ENCODE peak calls at places on chromosomes 4 and X, in seven cellular contexts. Q is mammary epithelial cell, F is MM.1S, Y is osteoblast, W is SK-N-SH, B is GM12878, R is WERI-Rb-1. L is an unnamed sample.

GRCh38 chr4:56007154-56007553 is 58.4 kb downstream of the CEP135 start:
- DNase-seq in Q (no peak), F (no peak), Y (no peak), W (no peak), B (no peak), R (no peak), L (no peak)

GRCh38 chr4:184231573-184231972 is 13.9 kb upstream of the ENPP6 start:
- DNase-seq in Q (no peak), F (no peak), Y (no peak), W (no peak), B (no peak), R (no peak), L (no peak)

GRCh38 chr4:140740906-140741670 is 15.1 kb downstream of the TBC1D9 start:
- DNase-seq in Q (no peak), F (no peak), Y (no peak), W (no peak), B (no peak), R (no peak), L (no peak)

GRCh38 chrX:37984880-37985279 is 21.5 kb upstream of the SYTL5 start:
- DNase-seq in Q (no peak), F (no peak), Y (no peak), W (no peak), B (no peak), R (no peak), L (no peak)

GRCh38 chr4:654526-654845 is 19.6 kb downstream of the ATP5ME start:
- DNase-seq in Q (no peak), F (no peak), Y (peak; percentile 61), W (no peak), B (no peak), R (no peak), L (no peak)

GRCh38 chrX:1851527-1851926 is 236.7 kb downstream of the ASMT start:
- DNase-seq in Q (no peak), F (no peak), Y (no peak), W (no peak), B (no peak), R (no peak), L (no peak)

GRCh38 chrX:23896983-23897382 is 10.8 kb downstream of the APOO start:
- DNase-seq in Q (no peak), F (no peak), Y (no peak), W (no peak), B (no peak), R (no peak), L (no peak)

GRCh38 chr4:147837435-147837834 is 105.5 kb downstream of the ARHGAP10 start:
- DNase-seq in Q (no peak), F (no peak), Y (no peak), W (no peak), B (no peak), R (peak; percentile 46), L (no peak)

GRCh38 chr4:126960760-126961159 is 672.0 kb upstream of the INTU start:
- DNase-seq in Q (no peak), F (no peak), Y (no peak), W (no peak), B (no peak), R (no peak), L (no peak)

GRCh38 chr4:123659759-123660158 is 263.2 kb downstream of the SPRY1 start:
- DNase-seq in Q (peak; percentile 31), F (peak; percentile 41), Y (no peak), W (no peak), B (no peak), R (no peak), L (no peak)
- TF ChIP-seq CTCF in Q (peak; percentile 45), F (peak; percentile 47), Y (peak; percentile 48), W (peak; percentile 43), B (peak; percentile 37), R (peak; percentile 12), L (peak; percentile 31)

DNA sequence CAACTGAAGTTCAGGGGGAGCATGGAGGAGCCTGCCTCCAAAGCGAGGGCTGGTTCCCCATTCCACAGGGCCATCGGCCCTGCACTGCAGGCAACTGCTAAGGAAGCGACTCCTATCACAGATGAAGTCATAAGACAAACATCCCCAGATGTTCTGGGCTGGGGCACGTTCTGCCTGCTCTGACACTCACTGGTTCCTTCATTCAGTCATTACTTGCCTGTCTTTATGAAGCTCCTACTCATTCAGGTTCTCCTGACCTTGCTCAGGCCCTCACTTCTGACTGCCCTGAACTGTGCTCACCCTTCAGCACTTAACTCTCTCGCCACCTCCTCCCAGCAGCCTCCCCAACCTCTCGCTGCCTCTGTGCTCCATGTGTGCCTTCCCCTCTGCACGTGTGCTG is 2.5 kb upstream of the SLC2A9 start:
- DNase-seq in Q (no peak), F (no peak), Y (no peak), W (no peak), B (no peak), R (no peak), L (no peak)
- H3K27ac ChIP-seq in Q (no peak overlapping the region), F (no peak overlapping the region), Y (no peak overlapping the region), W (no peak overlapping the region), B (no peak overlapping the region), R (no peak overlapping the region), L (no peak overlapping the region)

GRCh38 chrX:124594017-124594651 is 247.8 kb downstream of the SH2D1A start:
- DNase-seq in Q (peak; percentile 10), F (no peak), Y (no peak), W (no peak), B (no peak), R (no peak), L (no peak)
- H3K4me3 ChIP-seq in Q (no peak overlapping the region), F (no peak overlapping the region), Y (no peak overlapping the region), W (no peak overlapping the region), B (no peak overlapping the region), R (no peak overlapping the region), L (no peak overlapping the region)

DNA sequence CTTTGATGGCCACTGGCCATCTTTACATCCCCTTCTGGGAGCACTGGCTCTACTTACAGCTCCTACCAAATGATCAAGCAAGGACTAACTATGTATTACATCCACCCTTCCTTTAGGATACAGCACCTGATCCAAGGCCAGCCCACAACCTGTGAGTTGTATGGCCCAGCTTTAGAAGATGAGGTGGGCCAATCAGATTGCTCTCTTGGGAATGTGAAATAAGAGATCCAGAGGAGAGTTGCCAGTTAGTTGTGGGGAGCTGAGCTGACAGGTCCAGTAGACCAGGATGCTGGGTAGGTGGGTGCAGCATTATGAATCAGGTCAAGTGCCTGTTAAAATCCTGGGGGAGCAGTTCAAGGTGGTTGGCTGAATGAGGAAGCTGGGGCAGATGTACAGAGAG is 111.5 kb downstream of the GNL3L start:
- DNase-seq in Q (peak; percentile 5), F (no peak), Y (peak; percentile 34), W (no peak), B (no peak), R (no peak), L (no peak)
- TF ChIP-seq CTCF in Q (no peak), F (no peak), Y (no peak), W (no peak), B (no peak), R (no peak), L (no peak)

DNA sequence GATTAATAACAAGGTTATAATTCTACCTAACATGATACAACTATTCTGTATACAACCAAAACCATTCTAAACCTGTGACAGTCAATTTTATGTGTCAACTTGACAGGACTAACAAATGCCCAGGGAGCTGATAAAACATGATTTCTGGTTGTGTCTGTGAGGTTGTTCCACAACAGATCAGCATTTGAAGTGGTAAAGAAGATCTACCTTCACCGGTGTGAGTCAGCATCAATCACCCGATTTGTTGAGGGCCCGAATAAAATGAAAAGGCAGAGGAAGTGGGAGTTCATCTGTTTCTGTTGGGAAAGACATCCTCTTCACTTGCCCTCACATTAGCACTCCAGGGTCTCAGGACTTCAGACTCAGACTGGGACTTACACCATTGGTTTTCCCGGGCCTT is 187.9 kb downstream of the MAB21L2 start:
- DNase-seq in Q (peak; percentile 30), F (no peak), Y (peak; percentile 27), W (no peak), B (no peak), R (no peak), L (no peak)
- H3K27ac ChIP-seq in Q (no peak overlapping the region), F (no peak overlapping the region), Y (peak overlapping the region; percentile 3), W (peak overlapping the region; percentile 46), B (no peak overlapping the region), R (no peak overlapping the region), L (no peak overlapping the region)

DNA sequence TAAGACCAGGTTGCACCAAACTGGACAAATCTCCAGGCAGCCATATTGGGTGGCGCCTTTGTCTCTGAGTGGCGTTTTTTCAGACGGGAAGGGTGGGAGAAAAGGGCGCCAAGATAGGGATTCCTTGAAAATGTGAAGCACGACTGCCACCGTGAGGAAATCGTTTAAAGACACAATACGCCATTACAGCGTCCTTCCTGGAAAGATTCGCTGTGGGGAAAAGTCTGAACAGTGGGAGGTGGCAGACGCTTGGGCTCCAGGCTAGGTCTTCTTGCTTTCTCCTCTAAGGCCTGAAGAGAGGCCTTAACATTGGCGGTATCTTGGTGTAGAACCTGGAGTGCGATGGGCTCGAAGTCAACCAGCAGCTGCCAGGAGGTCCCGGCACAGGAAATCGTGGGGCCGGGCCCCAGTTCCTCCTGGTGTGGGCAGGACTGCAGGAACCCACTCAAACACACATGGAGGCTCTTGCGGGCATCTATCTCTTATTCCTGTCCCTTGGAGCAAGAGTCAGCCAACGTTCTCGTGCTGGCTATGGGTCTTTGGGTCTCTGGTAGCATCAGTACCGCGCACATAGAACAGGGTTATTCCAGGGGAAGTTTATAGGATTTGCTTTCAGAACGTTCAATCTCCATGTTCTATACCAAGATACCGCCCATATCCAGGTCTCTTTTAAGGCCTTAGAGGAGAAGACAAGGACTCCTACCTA is 208.8 kb downstream of the OR13H1 start:
- DNase-seq in Q (peak; percentile 77), F (peak; percentile 76), Y (no peak), W (peak; percentile 14), B (peak; percentile 87), R (peak; percentile 84), L (no peak)
- H3K4me3 ChIP-seq in Q (peak overlapping the region; percentile 54), F (peak overlapping the region; percentile 51), Y (peak overlapping the region; percentile 77), W (peak overlapping the region; percentile 45), B (peak overlapping the region; percentile 38), R (peak overlapping the region; percentile 62), L (no peak overlapping the region)

L was measured in CD8-positive, alpha-beta T cell.